ENCODE peak calls at places on chromosomes 2 and 18, in nine cellular contexts. E, Y, D, Q, J, V, F, R and W are unnamed samples.

GRCh38 chr2:98738304-98738703 is 7.4 kb upstream of the MGAT4A start:
- DNase-seq in E (no peak), Y (no peak), D (no peak), Q (no peak), J (no peak), V (no peak), F (no peak), R (no peak), W (no peak)

GRCh38 chr18:79404567-79404910 is 8.8 kb downstream of the NFATC1 start:
- DNase-seq in E (no peak), Y (no peak), D (no peak), Q (no peak), J (no peak), V (no peak), F (peak), R (no peak), W (no peak)

GRCh38 chr2:30234180-30234971 is 3.0 kb downstream of the LBH start:
- DNase-seq in E (peak), Y (peak), D (peak), Q (peak), J (no peak), V (no peak), F (peak), R (no peak), W (no peak)

GRCh38 chr2:68620762-68621161 is 22.6 kb upstream of the PROKR1 start:
- DNase-seq in E (no peak), Y (no peak), D (no peak), Q (peak), J (no peak), V (no peak), F (no peak), R (no peak), W (no peak)

GRCh38 chr18:58578835-58579560 is 49.9 kb downstream of the ALPK2 start:
- DNase-seq in E (peak), Y (peak), D (peak), Q (peak), J (no peak), V (no peak), F (no peak), R (no peak), W (no peak)

GRCh38 chr2:40034198-40034597 is 255.1 kb upstream of the THUMPD2 start:
- DNase-seq in E (peak), Y (no peak), D (peak), Q (no peak), J (no peak), V (no peak), F (no peak), R (no peak), W (no peak)

GRCh38 chr2:47011264-47011663 is 95.7 kb upstream of the MCFD2 start:
- DNase-seq in E (no peak), Y (no peak), D (no peak), Q (no peak), J (no peak), V (no peak), F (no peak), R (no peak), W (no peak)

GRCh38 chr2:157257312-157258252 is at the start of gene GALNT5:
- DNase-seq in E (no peak), Y (peak), D (no peak), Q (no peak), J (peak), V (no peak), F (no peak), R (no peak), W (no peak)

GRCh38 chr18:76846217-76846616 is 23.9 kb downstream of the ZNF236 start:
- DNase-seq in E (no peak), Y (no peak), D (no peak), Q (no peak), J (no peak), V (no peak), F (no peak), R (no peak), W (no peak)

GRCh38 chr2:49715597-49715996 is 561.3 kb upstream of the FSHR start:
- DNase-seq in E (no peak), Y (no peak), D (no peak), Q (no peak), J (no peak), V (no peak), F (no peak), R (no peak), W (no peak)

GRCh38 chr2:145007673-145008263 is 487.8 kb upstream of the ZEB2 start:
- DNase-seq in E (peak), Y (peak), D (no peak), Q (no peak), J (no peak), V (no peak), F (no peak), R (no peak), W (no peak)

GRCh38 chr2:56167616-56168015 is 16.2 kb upstream of the CCDC85A start:
- DNase-seq in E (peak), Y (no peak), D (no peak), Q (no peak), J (no peak), V (no peak), F (no peak), R (no peak), W (no peak)

GRCh38 chr2:27086722-27087446 is at the start of gene KHK:
- DNase-seq in E (no peak), Y (peak), D (no peak), Q (peak), J (peak), V (no peak), F (peak), R (peak), W (no peak)

GRCh38 chr2:205060269-205060668 is 515.0 kb downstream of the PARD3B start:
- DNase-seq in E (peak), Y (peak), D (peak), Q (peak), J (no peak), V (no peak), F (no peak), R (no peak), W (no peak)

GRCh38 chr2:216560695-216561370 is 62.2 kb downstream of the RPL37A start:
- DNase-seq in E (peak), Y (no peak), D (peak), Q (peak), J (no peak), V (no peak), F (no peak), R (no peak), W (no peak)

GRCh38 chr2:8285081-8285480 is 396.8 kb upstream of the ID2 start:
- DNase-seq in E (no peak), Y (no peak), D (no peak), Q (peak), J (no peak), V (no peak), F (no peak), R (peak), W (peak)

GRCh38 chr2:70785137-70785911 is 5.1 kb downstream of the FIGLA start:
- DNase-seq in E (no peak), Y (peak), D (no peak), Q (peak), J (peak), V (no peak), F (no peak), R (no peak), W (peak)